ENCODE peak calls at places on chromosomes 5 and 9, in five cellular contexts. M is heart left ventricle, E is uterus, U is adrenal gland, H is lower lobe of right lung. B is an unnamed sample. For H3K27me3, the result is how much of the 10 kb centered on the place peaks cover.

GRCh38 chr5:58064799-58065198 is 395.1 kb downstream of the PLK2 start:
- DNase-seq in U (no peak), H (no peak), M (no peak), E (no peak), B (peak)

GRCh38 chr9:137784046-137784445 is 93.5 kb upstream of the CACNA1B start:
- DNase-seq in H (no peak), E (no peak), M (no peak), U (no peak), B (no peak)

GRCh38 chr5:170104299-170104698 is 1.4 kb upstream of the FOXI1 start:
- DNase-seq in H (no peak), M (no peak), E (no peak), U (peak), B (no peak)

GRCh38 chr5:150392680-150393079 is 20.0 kb downstream of the CD74 start:
- DNase-seq in U (no peak), M (no peak), H (no peak), E (no peak), B (no peak)

GRCh38 chr5:32916648-32917047 is 205.5 kb downstream of the NPR3 start:
- DNase-seq in U (no peak), H (no peak), M (peak), E (no peak), B (no peak)

GRCh38 chr5:123364443-123364842 is 58.8 kb downstream of the CEP120 start:
- DNase-seq in E (no peak), M (no peak), H (no peak), U (no peak), B (no peak)

GRCh38 chr9:94860678-94861588 is 134.4 kb downstream of the AOPEP start:
- DNase-seq in H (no peak), E (no peak), U (no peak), M (no peak), B (peak)

GRCh38 chr9:70479880-70480291 is 65.4 kb upstream of the KLF9 start:
- DNase-seq in U (no peak), E (no peak), M (no peak), H (peak), B (no peak)

GRCh38 chr9:33719581-33720374 is 75.6 kb upstream of the PRSS3 start:
- DNase-seq in H (peak), M (no peak), U (no peak), E (no peak), B (no peak)

GRCh38 chr9:38066907-38067610 is 2.0 kb downstream of the SHB start:
- DNase-seq in E (peak), H (peak), M (peak), U (peak), B (no peak)

GRCh38 chr5:65190328-65191053 is 291.2 kb downstream of the ADAMTS6 start:
- DNase-seq in H (no peak), U (no peak), E (no peak), M (no peak), B (peak)

GRCh38 chr5:9888517-9888916 is 258.4 kb upstream of the TAS2R1 start:
- DNase-seq in E (no peak), U (no peak), H (no peak), M (no peak), B (peak)

GRCh38 chr9:131670247-131670681 is 69.6 kb downstream of the RAPGEF1 start:
- DNase-seq in E (peak), H (peak), U (peak), M (peak), B (no peak)

GRCh38 chr9:124621371-124622328 is 114.5 kb upstream of the NR5A1 start:
- DNase-seq in U (no peak), E (no peak), M (no peak), H (no peak), B (no peak)

GRCh38 chr9:27338527-27338903 is 41.6 kb upstream of the EQTN start:
- DNase-seq in E (no peak), U (no peak), H (no peak), M (no peak), B (no peak)

GRCh38 chr5:101517795-101518194 is 614.7 kb upstream of the ST8SIA4 start:
- DNase-seq in U (no peak), H (no peak), M (no peak), E (no peak), B (no peak)

GRCh38 chr5:16888694-16889124 is 47.4 kb downstream of the MYO10 start:
- DNase-seq in E (no peak), M (no peak), U (no peak), H (no peak), B (no peak)

GRCh38 chr9:84151236-84151635 is 170.6 kb downstream of the RMI1 start:
- DNase-seq in H (no peak), E (no peak), M (no peak), U (no peak), B (no peak)

GRCh38 chr5:132459983-132460834 is 30.4 kb downstream of the IRF1 start:
- DNase-seq in H (peak), E (no peak), U (peak), M (peak), B (no peak)

GRCh38 chr9:126326228-126327015 is at the start of gene MVB12B:
- DNase-seq in H (peak), M (peak), U (peak), E (peak), B (no peak)

GRCh38 chr9:79080536-79080935 is 491.2 kb upstream of the TLE4 start:
- DNase-seq in U (no peak), H (no peak), M (no peak), E (no peak), B (no peak)

GRCh38 chr9:123033352-123033751 is at the start of gene GPR21:
- DNase-seq in M (no peak), U (no peak), E (no peak), H (no peak), B (no peak)

GRCh38 chr9:83062653-83063527 is at the start of gene RASEF:
- DNase-seq in M (no peak), E (no peak), U (no peak), H (peak), B (no peak)

GRCh38 chr9:126604706-126605105 is 9.0 kb upstream of the LMX1B start:
- DNase-seq in E (no peak), H (no peak), M (no peak), U (no peak), B (no peak)

GRCh38 chr5:32562056-32562455 is 23.3 kb upstream of the SUB1 start:
- DNase-seq in E (no peak), M (no peak), H (no peak), U (no peak), B (no peak)

GRCh38 chr9:129568560-129569505 is 52.1 kb downstream of the C9orf50 start:
- DNase-seq in M (peak), E (peak), U (peak), H (peak), B (no peak)

GRCh38 chr5:104412649-104413240 is 850.2 kb upstream of the NUDT12 start:
- DNase-seq in U (peak), H (no peak), E (no peak), M (no peak), B (no peak)

GRCh38 chr5:44795496-44795895 is 13.3 kb upstream of the MRPS30 start:
- DNase-seq in E (no peak), U (no peak), M (no peak), H (no peak), B (no peak)

GRCh38 chr5:54663876-54664275 is 146.3 kb downstream of the SNX18 start:
- DNase-seq in U (peak), E (peak), H (no peak), M (peak), B (peak)

GRCh38 chr5:159331099-159331973 is 1.0 kb upstream of the IL12B start:
- DNase-seq in H (peak), E (peak), U (peak), M (peak), B (no peak)

GRCh38 chr9:5582835-5583195 is 46.1 kb upstream of the RIC1 start:
- DNase-seq in E (peak), U (no peak), M (peak), H (no peak), B (no peak)

GRCh38 chr5:13653709-13654108 is 290.8 kb downstream of the DNAH5 start:
- DNase-seq in E (no peak), U (no peak), M (no peak), H (no peak), B (no peak)

GRCh38 chr9:76677481-76678055 is 86.7 kb upstream of the PCA3 start:
- DNase-seq in E (no peak), M (no peak), U (no peak), H (no peak), B (no peak)

GRCh38 chr5:172380992-172381643 is 73.2 kb downstream of the SH3PXD2B start:
- DNase-seq in E (peak), H (peak), U (peak), M (peak), B (peak)

GRCh38 chr5:27810458-27810857 is 772.1 kb upstream of the CDH9 start:
- DNase-seq in E (no peak), M (no peak), U (no peak), H (no peak), B (no peak)

GRCh38 chr5:149062371-149063016 is 368 bp downstream of the SH3TC2 start:
- DNase-seq in U (peak), H (no peak), M (peak), E (no peak), B (peak)

GRCh38 chr5:72141440-72142271 is 34.4 kb downstream of the MAP1B start:
- DNase-seq in M (peak), H (no peak), E (peak), U (peak), B (peak)

GRCh38 chr9:96186601-96187011 is 115.4 kb downstream of the HSD17B3 start:
- DNase-seq in M (no peak), U (no peak), E (no peak), H (peak), B (no peak)

GRCh38 chr9:78131969-78132687 is 100.5 kb upstream of the GNAQ start:
- DNase-seq in E (no peak), M (no peak), H (no peak), U (no peak), B (no peak)

DNA sequence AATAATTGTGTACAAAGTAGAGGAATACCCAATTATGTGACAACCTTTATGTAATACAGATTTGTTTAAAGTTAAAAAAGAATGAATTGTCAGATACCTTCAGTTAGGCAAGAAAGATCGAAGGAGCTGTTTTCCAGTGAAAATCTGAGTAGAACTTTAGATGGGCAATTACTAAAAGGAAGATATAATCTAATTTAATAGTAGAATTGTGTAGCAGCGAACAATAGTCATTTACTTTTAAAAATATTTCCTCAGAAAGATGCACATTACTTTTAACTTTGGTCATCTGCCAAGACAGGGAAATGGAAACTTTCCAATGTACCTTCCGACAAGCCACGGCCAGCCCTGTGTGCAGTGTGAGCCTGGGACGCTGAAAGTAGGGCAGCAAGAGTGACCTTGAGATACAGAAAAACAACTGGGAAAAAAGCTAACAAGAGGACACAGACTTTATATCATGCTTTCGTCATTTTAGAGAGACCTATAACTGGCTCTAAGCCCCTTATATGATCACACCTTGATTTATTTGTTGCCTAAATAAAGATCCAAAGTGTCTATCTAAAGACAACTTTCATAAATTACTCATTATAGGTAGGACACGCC is 40.1 kb downstream of the RHOBTB3 start:
- DNase-seq in H (no peak), E (no peak), M (peak), U (peak), B (no peak)
- H3K4me3 ChIP-seq in H (no peak), E (no peak), M (no peak), U (no peak), B (no peak)

DNA sequence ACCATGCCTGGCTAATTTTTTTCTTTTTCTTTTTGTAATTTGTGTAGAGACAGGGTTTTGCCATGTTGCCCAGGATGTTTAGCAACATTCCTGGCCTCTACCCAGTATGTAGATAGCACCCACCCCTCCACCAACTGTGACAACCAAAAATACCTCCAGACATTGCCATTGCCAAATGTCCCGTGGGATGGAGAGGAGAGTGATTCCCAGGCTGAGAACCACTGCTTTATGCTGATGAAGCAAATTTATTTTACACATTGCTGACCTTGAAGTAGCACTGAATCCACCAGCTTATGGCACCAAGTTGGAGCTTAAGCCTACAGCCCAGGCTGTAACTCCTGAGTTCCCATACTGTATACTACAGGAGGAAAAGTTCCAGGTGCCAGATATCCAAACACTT is 58.5 kb downstream of the GGTA1 start:
- DNase-seq in U (no peak), H (no peak), M (no peak), E (no peak), B (no peak)
- H3K27me3 ChIP-seq in U (under half), H (under half), M (under half), E (under half), B (under half)

GRCh38 chr5:76256116-76256889 is 146.8 kb upstream of the IQGAP2 start:
- DNase-seq in E (peak), U (peak), M (peak), H (no peak), B (no peak)
- TF ChIP-seq CTCF in E (peak), U (peak), M (peak), H (peak), B (peak)

GRCh38 chr5:141373673-141374317 is at the start of gene PCDHGA6:
- DNase-seq in M (no peak), E (no peak), U (no peak), H (no peak), B (no peak)
- H3K4me3 ChIP-seq in M (no peak), E (peak), U (no peak), H (peak), B (peak)

GRCh38 chr5:38189031-38189632 is 69.2 kb upstream of the EGFLAM start:
- DNase-seq in M (no peak), U (no peak), E (no peak), H (no peak), B (no peak)

GRCh38 chr5:38191693-38192092 is 66.7 kb upstream of the EGFLAM start:
- DNase-seq in H (no peak), E (no peak), M (no peak), U (no peak), B (no peak)

GRCh38 chr5:38187532-38187931 is 70.8 kb upstream of the EGFLAM start:
- DNase-seq in U (no peak), H (no peak), E (no peak), M (no peak), B (no peak)

GRCh38 chr5:38188591-38188990 is 69.8 kb upstream of the EGFLAM start:
- DNase-seq in H (no peak), U (no peak), M (no peak), E (no peak), B (no peak)

GRCh38 chr5:38190111-38190510 is 68.2 kb upstream of the EGFLAM start:
- DNase-seq in E (no peak), U (no peak), H (no peak), M (no peak), B (no peak)
- H3K27me3 ChIP-seq in E (under half), U (under half), H (under half), M (under half), B (under half)

DNA sequence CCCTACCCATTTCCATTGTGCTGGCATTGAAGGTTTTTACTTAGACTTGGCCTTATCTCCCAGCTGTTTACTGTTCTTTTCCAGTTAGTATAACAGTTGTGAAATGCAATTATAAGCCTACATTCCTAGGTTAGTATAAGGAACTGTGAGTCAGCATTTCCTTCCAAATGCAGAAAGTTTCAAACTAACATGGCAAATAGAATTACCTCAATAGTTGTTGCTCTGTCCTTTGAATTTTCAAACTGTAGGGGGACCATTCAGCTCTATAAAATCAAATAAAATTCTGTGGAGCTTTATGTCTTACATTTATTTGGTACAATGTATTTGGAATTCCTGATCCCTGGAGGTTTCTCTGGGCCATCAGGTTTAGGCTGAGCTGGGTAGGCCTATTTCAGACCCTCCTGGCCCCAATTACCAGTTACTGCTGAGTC is 47.2 kb downstream of the ARHGEF28 start:
- DNase-seq in E (no peak), H (no peak), M (no peak), U (no peak), B (peak)
- TF ChIP-seq CTCF in E (no peak), H (no peak), M (no peak), U (no peak), B (no peak)

GRCh38 chr9:108094676-108094993 is 605.1 kb upstream of the KLF4 start:
- DNase-seq in E (no peak), H (no peak), M (no peak), U (no peak), B (no peak)
- H3K4me3 ChIP-seq in E (no peak), H (no peak), M (no peak), U (no peak), B (no peak)

GRCh38 chr9:97504381-97505216 is 3.1 kb downstream of the TMOD1 start:
- DNase-seq in H (no peak), M (no peak), E (no peak), U (peak), B (no peak)

GRCh38 chr9:97502222-97502983 is 937 bp downstream of the TMOD1 start:
- DNase-seq in E (no peak), U (peak), M (peak), H (peak), B (no peak)

GRCh38 chr9:97501972-97502221 is 431 bp downstream of the TMOD1 start:
- DNase-seq in E (no peak), U (no peak), H (no peak), M (no peak), B (no peak)

GRCh38 chr9:97503862-97504210 is 2.4 kb downstream of the TMOD1 start:
- DNase-seq in M (no peak), H (no peak), E (no peak), U (no peak), B (no peak)

DNA sequence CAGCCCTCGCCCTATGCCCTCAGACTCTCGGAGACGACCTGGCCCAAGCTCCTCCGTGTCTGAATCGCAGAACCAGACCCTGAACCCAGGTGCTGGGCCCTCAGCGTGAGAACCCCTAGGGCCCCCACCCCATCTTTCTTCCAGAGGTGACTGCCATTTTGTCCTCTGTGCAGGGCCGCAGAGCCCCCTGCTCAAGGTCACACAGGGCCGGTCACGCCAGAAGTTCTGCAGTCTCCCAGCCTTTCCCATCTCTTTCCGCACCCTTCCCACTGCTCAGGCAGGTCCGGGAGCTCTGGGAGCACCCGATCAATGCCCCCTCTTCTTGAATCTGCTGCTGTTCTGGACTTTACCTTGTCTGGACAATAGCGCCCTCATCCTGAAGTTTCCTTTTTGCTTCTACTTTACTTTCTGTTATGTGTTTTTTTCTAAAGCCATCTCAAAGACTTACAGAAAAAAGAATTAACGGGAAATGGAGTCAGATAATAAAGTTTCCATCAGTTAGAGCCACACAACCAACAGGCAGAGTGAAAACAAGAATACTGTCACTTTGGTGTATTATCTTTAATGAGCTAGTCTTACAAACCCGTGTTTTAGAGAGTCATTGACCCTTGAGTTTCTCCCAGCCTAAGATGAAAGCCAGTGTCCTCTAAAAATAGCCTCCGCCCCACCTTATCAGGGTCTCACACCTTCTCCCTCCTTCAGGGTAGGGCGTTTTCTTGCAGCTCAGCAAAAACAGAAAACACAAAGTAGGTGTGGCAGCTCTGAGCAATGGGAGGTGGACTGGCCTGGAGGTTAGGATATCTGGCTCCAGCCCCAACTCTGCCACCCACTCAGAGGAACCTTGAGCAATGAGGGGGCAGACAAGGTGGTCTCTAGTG is 1.8 kb downstream of the TMOD1 start:
- DNase-seq in M (no peak), H (no peak), U (no peak), E (no peak), B (no peak)
- H3K27me3 ChIP-seq in M (under half), H (under half), U (under half), E (under half), B (under half)

DNA sequence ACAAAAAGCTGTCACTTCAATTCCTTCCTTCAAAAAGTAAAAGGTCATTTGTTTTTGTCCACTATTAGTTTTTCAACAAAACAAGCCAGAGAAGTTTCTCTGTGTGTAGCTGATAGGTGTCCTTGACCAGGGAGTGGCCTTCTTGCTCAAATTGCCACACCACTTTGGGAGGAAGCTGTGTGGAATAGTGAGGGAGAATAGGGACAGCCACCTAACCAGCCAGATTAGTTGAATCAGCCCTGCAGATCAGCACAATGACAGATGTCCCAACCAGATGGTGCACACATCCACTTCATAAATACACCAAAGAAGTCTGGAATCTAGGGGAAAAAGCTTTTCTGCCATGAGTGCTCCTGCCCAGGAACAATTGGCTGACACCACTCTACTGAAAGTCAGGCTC is 37.2 kb downstream of the NREP start:
- DNase-seq in M (no peak), H (no peak), U (no peak), E (no peak), B (no peak)
- TF ChIP-seq CTCF in M (no peak), H (no peak), U (no peak), E (no peak), B (no peak)

B was measured in BJ.